ENCODE peak calls at places on chromosomes 7 and 10, in six cellular contexts. One of them, this sample, is unnamed.

GRCh38 chr10:31031205-31031665 is 430 bp downstream of the ZNF438 start:
- DNase-seq in MCF 10A: peak
- DNase-seq in activated CD4-positive, alpha-beta T cell treated with anti-CD3 and anti-CD28 coated beads for 1 hour: no peak
- DNase-seq in upper lobe of right lung: no peak
- DNase-seq in right lobe of liver: no peak
- DNase-seq in M059J: peak
- DNase-seq in this sample: no peak

GRCh38 chr7:90841759-90842429 is 245.8 kb downstream of the CDK14 start:
- DNase-seq in upper lobe of right lung: no peak
- DNase-seq in M059J: no peak
- DNase-seq in activated CD4-positive, alpha-beta T cell treated with anti-CD3 and anti-CD28 coated beads for 1 hour: no peak
- DNase-seq in MCF 10A: no peak
- DNase-seq in right lobe of liver: no peak
- DNase-seq in this sample: no peak

GRCh38 chr7:28687631-28688030 is 270.5 kb downstream of the TRIL start:
- DNase-seq in right lobe of liver: no peak
- DNase-seq in activated CD4-positive, alpha-beta T cell treated with anti-CD3 and anti-CD28 coated beads for 1 hour: no peak
- DNase-seq in MCF 10A: peak
- DNase-seq in M059J: no peak
- DNase-seq in upper lobe of right lung: no peak
- DNase-seq in this sample: no peak

GRCh38 chr10:35136263-35136815 is 9.7 kb downstream of the CREM start:
- DNase-seq in M059J: no peak
- DNase-seq in activated CD4-positive, alpha-beta T cell treated with anti-CD3 and anti-CD28 coated beads for 1 hour: no peak
- DNase-seq in upper lobe of right lung: no peak
- DNase-seq in MCF 10A: no peak
- DNase-seq in right lobe of liver: no peak
- DNase-seq in this sample: no peak

GRCh38 chr7:32178731-32179366 is 108.6 kb upstream of the PDE1C start:
- DNase-seq in M059J: no peak
- DNase-seq in MCF 10A: no peak
- DNase-seq in upper lobe of right lung: no peak
- DNase-seq in activated CD4-positive, alpha-beta T cell treated with anti-CD3 and anti-CD28 coated beads for 1 hour: no peak
- DNase-seq in right lobe of liver: no peak
- DNase-seq in this sample: peak

GRCh38 chr10:13503745-13504463 is 24.9 kb downstream of the BEND7 start:
- DNase-seq in upper lobe of right lung: no peak
- DNase-seq in M059J: peak
- DNase-seq in activated CD4-positive, alpha-beta T cell treated with anti-CD3 and anti-CD28 coated beads for 1 hour: no peak
- DNase-seq in right lobe of liver: no peak
- DNase-seq in MCF 10A: peak
- DNase-seq in this sample: no peak

GRCh38 chr10:46525177-46525823 is 31.2 kb downstream of the GPRIN2 start:
- DNase-seq in MCF 10A: peak
- DNase-seq in M059J: peak
- DNase-seq in upper lobe of right lung: no peak
- DNase-seq in activated CD4-positive, alpha-beta T cell treated with anti-CD3 and anti-CD28 coated beads for 1 hour: no peak
- DNase-seq in right lobe of liver: peak
- DNase-seq in this sample: peak

GRCh38 chr10:72738476-72738875 is 46.5 kb downstream of the MCU start:
- DNase-seq in activated CD4-positive, alpha-beta T cell treated with anti-CD3 and anti-CD28 coated beads for 1 hour: no peak
- DNase-seq in M059J: no peak
- DNase-seq in MCF 10A: no peak
- DNase-seq in upper lobe of right lung: no peak
- DNase-seq in right lobe of liver: no peak
- DNase-seq in this sample: peak

GRCh38 chr10:5229019-5229418 is 32.4 kb downstream of the AKR1C4 start:
- DNase-seq in upper lobe of right lung: no peak
- DNase-seq in MCF 10A: no peak
- DNase-seq in right lobe of liver: no peak
- DNase-seq in M059J: no peak
- DNase-seq in activated CD4-positive, alpha-beta T cell treated with anti-CD3 and anti-CD28 coated beads for 1 hour: no peak
- DNase-seq in this sample: no peak

GRCh38 chr7:108805808-108806397 is 236.2 kb downstream of the DNAJB9 start:
- DNase-seq in MCF 10A: peak
- DNase-seq in right lobe of liver: no peak
- DNase-seq in M059J: peak
- DNase-seq in upper lobe of right lung: no peak
- DNase-seq in activated CD4-positive, alpha-beta T cell treated with anti-CD3 and anti-CD28 coated beads for 1 hour: no peak
- DNase-seq in this sample: peak

GRCh38 chr7:3177271-3177670 is 123.8 kb upstream of the SDK1 start:
- DNase-seq in upper lobe of right lung: no peak
- DNase-seq in MCF 10A: no peak
- DNase-seq in activated CD4-positive, alpha-beta T cell treated with anti-CD3 and anti-CD28 coated beads for 1 hour: no peak
- DNase-seq in right lobe of liver: no peak
- DNase-seq in M059J: no peak
- DNase-seq in this sample: no peak

GRCh38 chr7:30965883-30966282 is 2.1 kb downstream of the GHRHR start:
- DNase-seq in activated CD4-positive, alpha-beta T cell treated with anti-CD3 and anti-CD28 coated beads for 1 hour: no peak
- DNase-seq in upper lobe of right lung: no peak
- DNase-seq in right lobe of liver: no peak
- DNase-seq in MCF 10A: no peak
- DNase-seq in M059J: no peak
- DNase-seq in this sample: no peak

GRCh38 chr7:31027161-31027965 is 24.7 kb upstream of the ADCYAP1R1 start:
- DNase-seq in upper lobe of right lung: no peak
- DNase-seq in right lobe of liver: peak
- DNase-seq in activated CD4-positive, alpha-beta T cell treated with anti-CD3 and anti-CD28 coated beads for 1 hour: no peak
- DNase-seq in M059J: no peak
- DNase-seq in MCF 10A: no peak
- DNase-seq in this sample: peak